ENCODE peak calls at places on chromosomes 3 and 15, in eight cellular contexts. One of them, this sample, is unnamed.

GRCh38 chr3:100492810-100493140 is 356 bp downstream of the TMEM45A start:
- ATAC-seq in activated B cell treated with CpG ODN at 0.5 μM for 24 hours: no peak
- ATAC-seq in upper lobe of left lung: no peak
- ATAC-seq in SK-N-SH treated with all-trans-retinoic acid at 6 μM for 48 hours: peak
- ATAC-seq in activated naive CD8-positive, alpha-beta T cell treated with anti-CD3 and anti-CD28 coated beads, Interleukin-2, amount 50 U/mL, for 24 hours: no peak
- ATAC-seq in RWPE2: no peak
- ATAC-seq in right cardiac atrium: no peak
- ATAC-seq in central memory CD8-positive, alpha-beta T cell: no peak
- ATAC-seq in this sample: no peak

GRCh38 chr3:45946307-45946706 is 3.0 kb downstream of the CXCR6 start:
- ATAC-seq in activated B cell treated with CpG ODN at 0.5 μM for 24 hours: no peak
- ATAC-seq in upper lobe of left lung: no peak
- ATAC-seq in SK-N-SH treated with all-trans-retinoic acid at 6 μM for 48 hours: no peak
- ATAC-seq in activated naive CD8-positive, alpha-beta T cell treated with anti-CD3 and anti-CD28 coated beads, Interleukin-2, amount 50 U/mL, for 24 hours: no peak
- ATAC-seq in RWPE2: no peak
- ATAC-seq in right cardiac atrium: no peak
- ATAC-seq in central memory CD8-positive, alpha-beta T cell: no peak
- ATAC-seq in this sample: no peak

GRCh38 chr3:115937054-115937453 is 313.7 kb downstream of the GAP43 start:
- ATAC-seq in activated B cell treated with CpG ODN at 0.5 μM for 24 hours: no peak
- ATAC-seq in upper lobe of left lung: no peak
- ATAC-seq in SK-N-SH treated with all-trans-retinoic acid at 6 μM for 48 hours: no peak
- ATAC-seq in activated naive CD8-positive, alpha-beta T cell treated with anti-CD3 and anti-CD28 coated beads, Interleukin-2, amount 50 U/mL, for 24 hours: no peak
- ATAC-seq in RWPE2: no peak
- ATAC-seq in right cardiac atrium: no peak
- ATAC-seq in central memory CD8-positive, alpha-beta T cell: no peak
- ATAC-seq in this sample: no peak

GRCh38 chr3:171704002-171704401 is 106.3 kb downstream of the PLD1 start:
- ATAC-seq in activated B cell treated with CpG ODN at 0.5 μM for 24 hours: no peak
- ATAC-seq in upper lobe of left lung: no peak
- ATAC-seq in SK-N-SH treated with all-trans-retinoic acid at 6 μM for 48 hours: peak
- ATAC-seq in activated naive CD8-positive, alpha-beta T cell treated with anti-CD3 and anti-CD28 coated beads, Interleukin-2, amount 50 U/mL, for 24 hours: no peak
- ATAC-seq in RWPE2: peak
- ATAC-seq in right cardiac atrium: no peak
- ATAC-seq in central memory CD8-positive, alpha-beta T cell: no peak
- ATAC-seq in this sample: peak

GRCh38 chr3:136818851-136819783 is at the start of gene SLC35G2:
- ATAC-seq in activated B cell treated with CpG ODN at 0.5 μM for 24 hours: peak
- ATAC-seq in upper lobe of left lung: peak
- ATAC-seq in SK-N-SH treated with all-trans-retinoic acid at 6 μM for 48 hours: peak
- ATAC-seq in activated naive CD8-positive, alpha-beta T cell treated with anti-CD3 and anti-CD28 coated beads, Interleukin-2, amount 50 U/mL, for 24 hours: peak
- ATAC-seq in RWPE2: peak
- ATAC-seq in right cardiac atrium: peak
- ATAC-seq in central memory CD8-positive, alpha-beta T cell: peak
- ATAC-seq in this sample: peak

GRCh38 chr3:23072672-23073071 is 130.5 kb upstream of the UBE2E2 start:
- ATAC-seq in activated B cell treated with CpG ODN at 0.5 μM for 24 hours: no peak
- ATAC-seq in upper lobe of left lung: no peak
- ATAC-seq in SK-N-SH treated with all-trans-retinoic acid at 6 μM for 48 hours: no peak
- ATAC-seq in activated naive CD8-positive, alpha-beta T cell treated with anti-CD3 and anti-CD28 coated beads, Interleukin-2, amount 50 U/mL, for 24 hours: no peak
- ATAC-seq in RWPE2: no peak
- ATAC-seq in right cardiac atrium: no peak
- ATAC-seq in central memory CD8-positive, alpha-beta T cell: no peak
- ATAC-seq in this sample: no peak

GRCh38 chr3:121431717-121432517 is 113.9 kb downstream of the POLQ start:
- ATAC-seq in activated B cell treated with CpG ODN at 0.5 μM for 24 hours: peak
- ATAC-seq in upper lobe of left lung: no peak
- ATAC-seq in SK-N-SH treated with all-trans-retinoic acid at 6 μM for 48 hours: peak
- ATAC-seq in activated naive CD8-positive, alpha-beta T cell treated with anti-CD3 and anti-CD28 coated beads, Interleukin-2, amount 50 U/mL, for 24 hours: peak
- ATAC-seq in RWPE2: no peak
- ATAC-seq in right cardiac atrium: peak
- ATAC-seq in central memory CD8-positive, alpha-beta T cell: peak
- ATAC-seq in this sample: peak

GRCh38 chr15:45402955-45403892 is 24.9 kb upstream of the GATM start:
- ATAC-seq in activated B cell treated with CpG ODN at 0.5 μM for 24 hours: no peak
- ATAC-seq in upper lobe of left lung: peak
- ATAC-seq in SK-N-SH treated with all-trans-retinoic acid at 6 μM for 48 hours: peak
- ATAC-seq in activated naive CD8-positive, alpha-beta T cell treated with anti-CD3 and anti-CD28 coated beads, Interleukin-2, amount 50 U/mL, for 24 hours: peak
- ATAC-seq in RWPE2: peak
- ATAC-seq in right cardiac atrium: peak
- ATAC-seq in central memory CD8-positive, alpha-beta T cell: peak
- ATAC-seq in this sample: peak

GRCh38 chr15:65355983-65356353 is 21.8 kb downstream of the IGDCC3 start:
- ATAC-seq in activated B cell treated with CpG ODN at 0.5 μM for 24 hours: no peak
- ATAC-seq in upper lobe of left lung: no peak
- ATAC-seq in SK-N-SH treated with all-trans-retinoic acid at 6 μM for 48 hours: no peak
- ATAC-seq in activated naive CD8-positive, alpha-beta T cell treated with anti-CD3 and anti-CD28 coated beads, Interleukin-2, amount 50 U/mL, for 24 hours: no peak
- ATAC-seq in RWPE2: no peak
- ATAC-seq in right cardiac atrium: no peak
- ATAC-seq in central memory CD8-positive, alpha-beta T cell: no peak
- ATAC-seq in this sample: no peak

GRCh38 chr3:57331078-57331477 is 38.6 kb upstream of the ASB14 start:
- ATAC-seq in activated B cell treated with CpG ODN at 0.5 μM for 24 hours: no peak
- ATAC-seq in upper lobe of left lung: no peak
- ATAC-seq in SK-N-SH treated with all-trans-retinoic acid at 6 μM for 48 hours: no peak
- ATAC-seq in activated naive CD8-positive, alpha-beta T cell treated with anti-CD3 and anti-CD28 coated beads, Interleukin-2, amount 50 U/mL, for 24 hours: no peak
- ATAC-seq in RWPE2: no peak
- ATAC-seq in right cardiac atrium: no peak
- ATAC-seq in central memory CD8-positive, alpha-beta T cell: no peak
- ATAC-seq in this sample: no peak

GRCh38 chr3:159857840-159858239 is 130.8 kb upstream of the IL12A start:
- ATAC-seq in activated B cell treated with CpG ODN at 0.5 μM for 24 hours: no peak
- ATAC-seq in upper lobe of left lung: no peak
- ATAC-seq in SK-N-SH treated with all-trans-retinoic acid at 6 μM for 48 hours: no peak
- ATAC-seq in activated naive CD8-positive, alpha-beta T cell treated with anti-CD3 and anti-CD28 coated beads, Interleukin-2, amount 50 U/mL, for 24 hours: no peak
- ATAC-seq in RWPE2: no peak
- ATAC-seq in right cardiac atrium: peak
- ATAC-seq in central memory CD8-positive, alpha-beta T cell: no peak
- ATAC-seq in this sample: no peak

GRCh38 chr15:90667063-90667754 is 49.9 kb upstream of the BLM start:
- ATAC-seq in activated B cell treated with CpG ODN at 0.5 μM for 24 hours: no peak
- ATAC-seq in upper lobe of left lung: no peak
- ATAC-seq in SK-N-SH treated with all-trans-retinoic acid at 6 μM for 48 hours: no peak
- ATAC-seq in activated naive CD8-positive, alpha-beta T cell treated with anti-CD3 and anti-CD28 coated beads, Interleukin-2, amount 50 U/mL, for 24 hours: no peak
- ATAC-seq in RWPE2: peak
- ATAC-seq in right cardiac atrium: no peak
- ATAC-seq in central memory CD8-positive, alpha-beta T cell: no peak
- ATAC-seq in this sample: no peak

GRCh38 chr3:166593776-166594175 is 756.6 kb upstream of the BCHE start:
- ATAC-seq in activated B cell treated with CpG ODN at 0.5 μM for 24 hours: no peak
- ATAC-seq in upper lobe of left lung: no peak
- ATAC-seq in SK-N-SH treated with all-trans-retinoic acid at 6 μM for 48 hours: no peak
- ATAC-seq in activated naive CD8-positive, alpha-beta T cell treated with anti-CD3 and anti-CD28 coated beads, Interleukin-2, amount 50 U/mL, for 24 hours: no peak
- ATAC-seq in RWPE2: no peak
- ATAC-seq in right cardiac atrium: no peak
- ATAC-seq in central memory CD8-positive, alpha-beta T cell: no peak
- ATAC-seq in this sample: no peak

GRCh38 chr15:97817266-97817890 is 143.1 kb upstream of the ARRDC4 start:
- ATAC-seq in activated B cell treated with CpG ODN at 0.5 μM for 24 hours: no peak
- ATAC-seq in upper lobe of left lung: no peak
- ATAC-seq in SK-N-SH treated with all-trans-retinoic acid at 6 μM for 48 hours: no peak
- ATAC-seq in activated naive CD8-positive, alpha-beta T cell treated with anti-CD3 and anti-CD28 coated beads, Interleukin-2, amount 50 U/mL, for 24 hours: no peak
- ATAC-seq in RWPE2: no peak
- ATAC-seq in right cardiac atrium: no peak
- ATAC-seq in central memory CD8-positive, alpha-beta T cell: no peak
- ATAC-seq in this sample: no peak

GRCh38 chr3:192261135-192261534 is 466.2 kb downstream of the FGF12 start:
- ATAC-seq in activated B cell treated with CpG ODN at 0.5 μM for 24 hours: no peak
- ATAC-seq in upper lobe of left lung: no peak
- ATAC-seq in SK-N-SH treated with all-trans-retinoic acid at 6 μM for 48 hours: no peak
- ATAC-seq in activated naive CD8-positive, alpha-beta T cell treated with anti-CD3 and anti-CD28 coated beads, Interleukin-2, amount 50 U/mL, for 24 hours: no peak
- ATAC-seq in RWPE2: no peak
- ATAC-seq in right cardiac atrium: no peak
- ATAC-seq in central memory CD8-positive, alpha-beta T cell: no peak
- ATAC-seq in this sample: no peak

GRCh38 chr15:98169551-98169950 is 209.0 kb downstream of the ARRDC4 start:
- ATAC-seq in activated B cell treated with CpG ODN at 0.5 μM for 24 hours: no peak
- ATAC-seq in upper lobe of left lung: no peak
- ATAC-seq in SK-N-SH treated with all-trans-retinoic acid at 6 μM for 48 hours: no peak
- ATAC-seq in activated naive CD8-positive, alpha-beta T cell treated with anti-CD3 and anti-CD28 coated beads, Interleukin-2, amount 50 U/mL, for 24 hours: no peak
- ATAC-seq in RWPE2: no peak
- ATAC-seq in right cardiac atrium: no peak
- ATAC-seq in central memory CD8-positive, alpha-beta T cell: peak
- ATAC-seq in this sample: peak

GRCh38 chr3:49217688-49218470 is 46.5 kb downstream of the KLHDC8B start:
- ATAC-seq in activated B cell treated with CpG ODN at 0.5 μM for 24 hours: no peak
- ATAC-seq in upper lobe of left lung: no peak
- ATAC-seq in SK-N-SH treated with all-trans-retinoic acid at 6 μM for 48 hours: peak
- ATAC-seq in activated naive CD8-positive, alpha-beta T cell treated with anti-CD3 and anti-CD28 coated beads, Interleukin-2, amount 50 U/mL, for 24 hours: no peak
- ATAC-seq in RWPE2: no peak
- ATAC-seq in right cardiac atrium: peak
- ATAC-seq in central memory CD8-positive, alpha-beta T cell: no peak
- ATAC-seq in this sample: no peak